ENCODE peak calls at places on chromosomes 4 and X, in ten cellular contexts. One of them, this sample, is unnamed.

GRCh38 chr4:3148926-3149325 is 74.4 kb downstream of the HTT start:
- DNase-seq in progenitor cell of endocrine pancreas: no peak
- DNase-seq in HEK293T: no peak
- DNase-seq in activated CD4-positive, alpha-beta T cell treated with anti-CD3 and anti-CD28 coated beads, Interleukin-2, amount 10 ng/mL, durations not matched to agents 7 days and 5 days: no peak
- DNase-seq in NCI-H1092 treated with DMSO at 0.1 percent for 48 hours: no peak
- DNase-seq in GM12891: no peak
- DNase-seq in hypothalamus: no peak
- DNase-seq in activated CD8-positive, alpha-beta memory T cell treated with anti-CD3 and anti-CD28 coated beads for 48 hours: no peak
- DNase-seq in pancreas: no peak
- DNase-seq in RCC 7860: no peak
- DNase-seq in this sample: no peak

GRCh38 chrX:150035531-150035930 is 97.2 kb upstream of the EOLA2 start:
- DNase-seq in RCC 7860: peak
- DNase-seq in GM12891: no peak
- DNase-seq in HEK293T: no peak
- DNase-seq in pancreas: no peak
- DNase-seq in hypothalamus: no peak
- DNase-seq in activated CD4-positive, alpha-beta T cell treated with anti-CD3 and anti-CD28 coated beads, Interleukin-2, amount 10 ng/mL, durations not matched to agents 7 days and 5 days: no peak
- DNase-seq in progenitor cell of endocrine pancreas: no peak
- DNase-seq in NCI-H1092 treated with DMSO at 0.1 percent for 48 hours: no peak
- DNase-seq in activated CD8-positive, alpha-beta memory T cell treated with anti-CD3 and anti-CD28 coated beads for 48 hours: no peak
- DNase-seq in this sample: peak

GRCh38 chrX:153674219-153674851 is 722 bp upstream of the PNCK start:
- DNase-seq in pancreas: no peak
- DNase-seq in HEK293T: no peak
- DNase-seq in progenitor cell of endocrine pancreas: no peak
- DNase-seq in activated CD4-positive, alpha-beta T cell treated with anti-CD3 and anti-CD28 coated beads, Interleukin-2, amount 10 ng/mL, durations not matched to agents 7 days and 5 days: no peak
- DNase-seq in RCC 7860: no peak
- DNase-seq in GM12891: no peak
- DNase-seq in NCI-H1092 treated with DMSO at 0.1 percent for 48 hours: no peak
- DNase-seq in hypothalamus: no peak
- DNase-seq in activated CD8-positive, alpha-beta memory T cell treated with anti-CD3 and anti-CD28 coated beads for 48 hours: no peak
- DNase-seq in this sample: no peak

GRCh38 chrX:8084023-8084422 is 87.0 kb downstream of the VCX2 start:
- DNase-seq in RCC 7860: no peak
- DNase-seq in pancreas: no peak
- DNase-seq in activated CD8-positive, alpha-beta memory T cell treated with anti-CD3 and anti-CD28 coated beads for 48 hours: no peak
- DNase-seq in NCI-H1092 treated with DMSO at 0.1 percent for 48 hours: peak
- DNase-seq in activated CD4-positive, alpha-beta T cell treated with anti-CD3 and anti-CD28 coated beads, Interleukin-2, amount 10 ng/mL, durations not matched to agents 7 days and 5 days: no peak
- DNase-seq in HEK293T: no peak
- DNase-seq in GM12891: no peak
- DNase-seq in hypothalamus: no peak
- DNase-seq in progenitor cell of endocrine pancreas: no peak
- DNase-seq in this sample: no peak

GRCh38 chr4:95255396-95256107 is 293.2 kb downstream of the UNC5C start:
- DNase-seq in GM12891: no peak
- DNase-seq in hypothalamus: no peak
- DNase-seq in activated CD4-positive, alpha-beta T cell treated with anti-CD3 and anti-CD28 coated beads, Interleukin-2, amount 10 ng/mL, durations not matched to agents 7 days and 5 days: no peak
- DNase-seq in HEK293T: no peak
- DNase-seq in pancreas: no peak
- DNase-seq in progenitor cell of endocrine pancreas: no peak
- DNase-seq in activated CD8-positive, alpha-beta memory T cell treated with anti-CD3 and anti-CD28 coated beads for 48 hours: no peak
- DNase-seq in RCC 7860: peak
- DNase-seq in NCI-H1092 treated with DMSO at 0.1 percent for 48 hours: no peak
- DNase-seq in this sample: no peak

GRCh38 chr4:17189322-17189721 is 290.9 kb upstream of the LDB2 start:
- DNase-seq in hypothalamus: no peak
- DNase-seq in progenitor cell of endocrine pancreas: no peak
- DNase-seq in RCC 7860: no peak
- DNase-seq in pancreas: no peak
- DNase-seq in HEK293T: no peak
- DNase-seq in GM12891: no peak
- DNase-seq in activated CD8-positive, alpha-beta memory T cell treated with anti-CD3 and anti-CD28 coated beads for 48 hours: no peak
- DNase-seq in activated CD4-positive, alpha-beta T cell treated with anti-CD3 and anti-CD28 coated beads, Interleukin-2, amount 10 ng/mL, durations not matched to agents 7 days and 5 days: no peak
- DNase-seq in NCI-H1092 treated with DMSO at 0.1 percent for 48 hours: no peak
- DNase-seq in this sample: no peak

GRCh38 chr4:27218013-27218412 is 357.4 kb downstream of the STIM2 start:
- DNase-seq in RCC 7860: no peak
- DNase-seq in HEK293T: no peak
- DNase-seq in pancreas: no peak
- DNase-seq in activated CD4-positive, alpha-beta T cell treated with anti-CD3 and anti-CD28 coated beads, Interleukin-2, amount 10 ng/mL, durations not matched to agents 7 days and 5 days: no peak
- DNase-seq in activated CD8-positive, alpha-beta memory T cell treated with anti-CD3 and anti-CD28 coated beads for 48 hours: no peak
- DNase-seq in GM12891: no peak
- DNase-seq in NCI-H1092 treated with DMSO at 0.1 percent for 48 hours: no peak
- DNase-seq in hypothalamus: no peak
- DNase-seq in progenitor cell of endocrine pancreas: no peak
- DNase-seq in this sample: no peak

GRCh38 chrX:103878466-103879151 is 46.6 kb upstream of the RAB9B start:
- DNase-seq in RCC 7860: peak
- DNase-seq in progenitor cell of endocrine pancreas: no peak
- DNase-seq in activated CD4-positive, alpha-beta T cell treated with anti-CD3 and anti-CD28 coated beads, Interleukin-2, amount 10 ng/mL, durations not matched to agents 7 days and 5 days: no peak
- DNase-seq in activated CD8-positive, alpha-beta memory T cell treated with anti-CD3 and anti-CD28 coated beads for 48 hours: no peak
- DNase-seq in NCI-H1092 treated with DMSO at 0.1 percent for 48 hours: no peak
- DNase-seq in hypothalamus: no peak
- DNase-seq in GM12891: no peak
- DNase-seq in HEK293T: no peak
- DNase-seq in pancreas: no peak
- DNase-seq in this sample: peak

GRCh38 chr4:4333265-4333706 is 43.2 kb downstream of the ZBTB49 start:
- DNase-seq in GM12891: no peak
- DNase-seq in pancreas: peak
- DNase-seq in progenitor cell of endocrine pancreas: no peak
- DNase-seq in hypothalamus: no peak
- DNase-seq in HEK293T: no peak
- DNase-seq in activated CD8-positive, alpha-beta memory T cell treated with anti-CD3 and anti-CD28 coated beads for 48 hours: no peak
- DNase-seq in NCI-H1092 treated with DMSO at 0.1 percent for 48 hours: no peak
- DNase-seq in RCC 7860: peak
- DNase-seq in activated CD4-positive, alpha-beta T cell treated with anti-CD3 and anti-CD28 coated beads, Interleukin-2, amount 10 ng/mL, durations not matched to agents 7 days and 5 days: no peak
- DNase-seq in this sample: peak

GRCh38 chr4:6313216-6313615 is 43.6 kb downstream of the WFS1 start:
- DNase-seq in activated CD4-positive, alpha-beta T cell treated with anti-CD3 and anti-CD28 coated beads, Interleukin-2, amount 10 ng/mL, durations not matched to agents 7 days and 5 days: no peak
- DNase-seq in progenitor cell of endocrine pancreas: no peak
- DNase-seq in pancreas: no peak
- DNase-seq in activated CD8-positive, alpha-beta memory T cell treated with anti-CD3 and anti-CD28 coated beads for 48 hours: no peak
- DNase-seq in GM12891: no peak
- DNase-seq in RCC 7860: no peak
- DNase-seq in hypothalamus: no peak
- DNase-seq in HEK293T: no peak
- DNase-seq in NCI-H1092 treated with DMSO at 0.1 percent for 48 hours: no peak
- DNase-seq in this sample: no peak

GRCh38 chr4:143241892-143242291 is 57.2 kb downstream of the USP38 start:
- DNase-seq in GM12891: no peak
- DNase-seq in RCC 7860: no peak
- DNase-seq in pancreas: no peak
- DNase-seq in progenitor cell of endocrine pancreas: no peak
- DNase-seq in activated CD8-positive, alpha-beta memory T cell treated with anti-CD3 and anti-CD28 coated beads for 48 hours: no peak
- DNase-seq in HEK293T: no peak
- DNase-seq in activated CD4-positive, alpha-beta T cell treated with anti-CD3 and anti-CD28 coated beads, Interleukin-2, amount 10 ng/mL, durations not matched to agents 7 days and 5 days: no peak
- DNase-seq in NCI-H1092 treated with DMSO at 0.1 percent for 48 hours: no peak
- DNase-seq in hypothalamus: no peak
- DNase-seq in this sample: no peak

GRCh38 chr4:168394556-168394955 is 76.0 kb upstream of the DDX60 start:
- DNase-seq in activated CD4-positive, alpha-beta T cell treated with anti-CD3 and anti-CD28 coated beads, Interleukin-2, amount 10 ng/mL, durations not matched to agents 7 days and 5 days: no peak
- DNase-seq in pancreas: no peak
- DNase-seq in progenitor cell of endocrine pancreas: no peak
- DNase-seq in HEK293T: no peak
- DNase-seq in GM12891: no peak
- DNase-seq in RCC 7860: no peak
- DNase-seq in NCI-H1092 treated with DMSO at 0.1 percent for 48 hours: no peak
- DNase-seq in activated CD8-positive, alpha-beta memory T cell treated with anti-CD3 and anti-CD28 coated beads for 48 hours: no peak
- DNase-seq in hypothalamus: no peak
- DNase-seq in this sample: no peak

GRCh38 chr4:173505924-173506779 is 23.9 kb downstream of the HAND2 start:
- DNase-seq in HEK293T: peak
- DNase-seq in RCC 7860: no peak
- DNase-seq in hypothalamus: no peak
- DNase-seq in pancreas: no peak
- DNase-seq in progenitor cell of endocrine pancreas: peak
- DNase-seq in NCI-H1092 treated with DMSO at 0.1 percent for 48 hours: peak
- DNase-seq in activated CD4-positive, alpha-beta T cell treated with anti-CD3 and anti-CD28 coated beads, Interleukin-2, amount 10 ng/mL, durations not matched to agents 7 days and 5 days: peak
- DNase-seq in GM12891: no peak
- DNase-seq in activated CD8-positive, alpha-beta memory T cell treated with anti-CD3 and anti-CD28 coated beads for 48 hours: no peak
- DNase-seq in this sample: peak

GRCh38 chrX:29890646-29891200 is 324.6 kb upstream of the MAGEB2 start:
- DNase-seq in NCI-H1092 treated with DMSO at 0.1 percent for 48 hours: no peak
- DNase-seq in GM12891: no peak
- DNase-seq in hypothalamus: no peak
- DNase-seq in progenitor cell of endocrine pancreas: no peak
- DNase-seq in activated CD4-positive, alpha-beta T cell treated with anti-CD3 and anti-CD28 coated beads, Interleukin-2, amount 10 ng/mL, durations not matched to agents 7 days and 5 days: no peak
- DNase-seq in RCC 7860: no peak
- DNase-seq in pancreas: no peak
- DNase-seq in activated CD8-positive, alpha-beta memory T cell treated with anti-CD3 and anti-CD28 coated beads for 48 hours: no peak
- DNase-seq in HEK293T: no peak
- DNase-seq in this sample: no peak

GRCh38 chr4:37524267-37524666 is 161.9 kb downstream of the RELL1 start:
- DNase-seq in GM12891: no peak
- DNase-seq in progenitor cell of endocrine pancreas: no peak
- DNase-seq in pancreas: no peak
- DNase-seq in RCC 7860: no peak
- DNase-seq in HEK293T: no peak
- DNase-seq in activated CD8-positive, alpha-beta memory T cell treated with anti-CD3 and anti-CD28 coated beads for 48 hours: no peak
- DNase-seq in NCI-H1092 treated with DMSO at 0.1 percent for 48 hours: no peak
- DNase-seq in hypothalamus: no peak
- DNase-seq in activated CD4-positive, alpha-beta T cell treated with anti-CD3 and anti-CD28 coated beads, Interleukin-2, amount 10 ng/mL, durations not matched to agents 7 days and 5 days: no peak
- DNase-seq in this sample: no peak

GRCh38 chr4:147808447-147808846 is 76.6 kb downstream of the ARHGAP10 start:
- DNase-seq in NCI-H1092 treated with DMSO at 0.1 percent for 48 hours: no peak
- DNase-seq in activated CD4-positive, alpha-beta T cell treated with anti-CD3 and anti-CD28 coated beads, Interleukin-2, amount 10 ng/mL, durations not matched to agents 7 days and 5 days: no peak
- DNase-seq in RCC 7860: no peak
- DNase-seq in HEK293T: no peak
- DNase-seq in GM12891: no peak
- DNase-seq in pancreas: no peak
- DNase-seq in hypothalamus: no peak
- DNase-seq in progenitor cell of endocrine pancreas: no peak
- DNase-seq in activated CD8-positive, alpha-beta memory T cell treated with anti-CD3 and anti-CD28 coated beads for 48 hours: no peak
- DNase-seq in this sample: no peak